ENCODE peak calls at places on chromosomes 12 and 14, in five cellular contexts. F, S, U, J and D are unnamed samples.

GRCh38 chr14:95493503-95493902 is 22.9 kb downstream of the SYNE3 start:
- DNase-seq in S (no peak), F (no peak), U (no peak), J (no peak), D (no peak)

GRCh38 chr12:6950401-6950801 is 755 bp upstream of the PTPN6 start:
- DNase-seq in J (no peak), U (no peak), S (no peak), F (no peak), D (no peak)

GRCh38 chr12:67025543-67026114 is 243.5 kb upstream of the CAND1 start:
- DNase-seq in U (no peak), J (peak), F (no peak), S (no peak), D (no peak)

GRCh38 chr12:123705935-123706334 is 6.2 kb upstream of the ATP6V0A2 start:
- DNase-seq in F (no peak), U (no peak), S (no peak), J (peak), D (no peak)

GRCh38 chr12:118164798-118165486 is 29.0 kb downstream of the PEBP1 start:
- DNase-seq in J (peak), F (peak), S (no peak), U (no peak), D (no peak)

GRCh38 chr14:77682158-77682553 is 25.7 kb downstream of the ALKBH1 start:
- DNase-seq in S (peak), U (no peak), F (peak), J (no peak), D (no peak)

GRCh38 chr12:132872975-132873421 is 14.4 kb downstream of the CHFR start:
- DNase-seq in S (no peak), F (no peak), U (no peak), J (no peak), D (no peak)

GRCh38 chr14:76672123-76672522 is 89.1 kb upstream of the VASH1 start:
- DNase-seq in U (no peak), F (no peak), J (no peak), S (no peak), D (no peak)